ENCODE peak calls at places on chromosome 10, in nine cellular contexts. One of them, this sample, is unnamed.
A peak's percentile ranks its signal among the peaks of the same experiment; 100 is the strongest.

GRCh38 chr10:8321990-8322389 is 267.5 kb downstream of the GATA3 start:
- DNase-seq in choroid plexus epithelial cell: no peak
- DNase-seq in A549: no peak
- DNase-seq in endothelial cell: no peak
- DNase-seq in heart right ventricle: no peak
- DNase-seq in NB4: no peak
- DNase-seq in fibroblast of villous mesenchyme: no peak
- DNase-seq in GM10248: no peak
- DNase-seq in GM06990: peak; percentile 55
- DNase-seq in this sample: no peak

GRCh38 chr10:26430641-26431163 is 7.4 kb upstream of the APBB1IP start:
- DNase-seq in A549: no peak
- DNase-seq in GM10248: peak; percentile 80
- DNase-seq in choroid plexus epithelial cell: no peak
- DNase-seq in endothelial cell: no peak
- DNase-seq in NB4: peak; percentile 38
- DNase-seq in fibroblast of villous mesenchyme: peak; percentile 27
- DNase-seq in GM06990: peak; percentile 71
- DNase-seq in heart right ventricle: no peak
- DNase-seq in this sample: no peak

GRCh38 chr10:42952931-42953683 is 123.8 kb upstream of the RET start:
- DNase-seq in endothelial cell: peak; percentile 2
- DNase-seq in A549: no peak
- DNase-seq in choroid plexus epithelial cell: no peak
- DNase-seq in GM06990: no peak
- DNase-seq in NB4: no peak
- DNase-seq in heart right ventricle: no peak
- DNase-seq in GM10248: no peak
- DNase-seq in fibroblast of villous mesenchyme: no peak
- DNase-seq in this sample: peak; percentile 46

GRCh38 chr10:79285315-79286185 is 61.7 kb upstream of the PPIF start:
- DNase-seq in heart right ventricle: no peak
- DNase-seq in A549: no peak
- DNase-seq in endothelial cell: no peak
- DNase-seq in choroid plexus epithelial cell: no peak
- DNase-seq in fibroblast of villous mesenchyme: no peak
- DNase-seq in GM10248: peak; percentile 84
- DNase-seq in GM06990: peak; percentile 79
- DNase-seq in NB4: peak; percentile 44
- DNase-seq in this sample: no peak

GRCh38 chr10:31709028-31709427 is 219.6 kb downstream of the ARHGAP12 start:
- DNase-seq in NB4: no peak
- DNase-seq in GM10248: no peak
- DNase-seq in endothelial cell: no peak
- DNase-seq in heart right ventricle: no peak
- DNase-seq in fibroblast of villous mesenchyme: no peak
- DNase-seq in choroid plexus epithelial cell: peak; percentile 43
- DNase-seq in GM06990: no peak
- DNase-seq in A549: no peak
- DNase-seq in this sample: no peak

GRCh38 chr10:47322300-47323061 is at the start of gene GDF2:
- DNase-seq in endothelial cell: no peak
- DNase-seq in GM10248: no peak
- DNase-seq in A549: no peak
- DNase-seq in fibroblast of villous mesenchyme: no peak
- DNase-seq in NB4: no peak
- DNase-seq in choroid plexus epithelial cell: no peak
- DNase-seq in GM06990: no peak
- DNase-seq in heart right ventricle: no peak
- DNase-seq in this sample: no peak

GRCh38 chr10:95864906-95865813 is 42.6 kb upstream of the CC2D2B start:
- DNase-seq in heart right ventricle: no peak
- DNase-seq in fibroblast of villous mesenchyme: peak; percentile 90
- DNase-seq in endothelial cell: peak; percentile 49
- DNase-seq in GM06990: no peak
- DNase-seq in NB4: peak; percentile 78
- DNase-seq in GM10248: peak; percentile 65
- DNase-seq in choroid plexus epithelial cell: peak; percentile 95
- DNase-seq in A549: peak; percentile 67
- DNase-seq in this sample: no peak

GRCh38 chr10:95289921-95290421 is 832 bp downstream of the PDLIM1 start:
- DNase-seq in A549: no peak
- DNase-seq in GM10248: no peak
- DNase-seq in NB4: no peak
- DNase-seq in heart right ventricle: no peak
- DNase-seq in choroid plexus epithelial cell: no peak
- DNase-seq in endothelial cell: no peak
- DNase-seq in GM06990: no peak
- DNase-seq in fibroblast of villous mesenchyme: no peak
- DNase-seq in this sample: no peak

GRCh38 chr10:133326745-133327650 is 9.7 kb downstream of the CALY start:
- DNase-seq in NB4: no peak
- DNase-seq in fibroblast of villous mesenchyme: peak; percentile 8
- DNase-seq in GM06990: no peak
- DNase-seq in endothelial cell: no peak
- DNase-seq in A549: peak; percentile 41
- DNase-seq in choroid plexus epithelial cell: peak; percentile 42
- DNase-seq in GM10248: no peak
- DNase-seq in heart right ventricle: no peak
- DNase-seq in this sample: no peak

GRCh38 chr10:120735773-120736371 is 115.3 kb upstream of the WDR11 start:
- DNase-seq in endothelial cell: no peak
- DNase-seq in NB4: peak; percentile 32
- DNase-seq in choroid plexus epithelial cell: peak; percentile 63
- DNase-seq in GM06990: no peak
- DNase-seq in fibroblast of villous mesenchyme: peak; percentile 20
- DNase-seq in A549: peak; percentile 21
- DNase-seq in GM10248: peak; percentile 22
- DNase-seq in heart right ventricle: no peak
- DNase-seq in this sample: no peak

GRCh38 chr10:89888647-89889046 is 187.3 kb downstream of the KIF20B start:
- DNase-seq in choroid plexus epithelial cell: no peak
- DNase-seq in fibroblast of villous mesenchyme: no peak
- DNase-seq in GM10248: peak; percentile 26
- DNase-seq in NB4: no peak
- DNase-seq in GM06990: peak; percentile 36
- DNase-seq in heart right ventricle: no peak
- DNase-seq in endothelial cell: no peak
- DNase-seq in A549: no peak
- DNase-seq in this sample: no peak

GRCh38 chr10:29250066-29250465 is 38.8 kb upstream of the LYZL1 start:
- DNase-seq in fibroblast of villous mesenchyme: no peak
- DNase-seq in NB4: no peak
- DNase-seq in GM06990: no peak
- DNase-seq in A549: no peak
- DNase-seq in heart right ventricle: no peak
- DNase-seq in endothelial cell: no peak
- DNase-seq in choroid plexus epithelial cell: no peak
- DNase-seq in GM10248: no peak
- DNase-seq in this sample: no peak

GRCh38 chr10:95478935-95479334 is 82.2 kb downstream of the SORBS1 start:
- DNase-seq in GM10248: no peak
- DNase-seq in A549: no peak
- DNase-seq in NB4: no peak
- DNase-seq in GM06990: no peak
- DNase-seq in heart right ventricle: no peak
- DNase-seq in choroid plexus epithelial cell: no peak
- DNase-seq in endothelial cell: no peak
- DNase-seq in fibroblast of villous mesenchyme: no peak
- DNase-seq in this sample: no peak

GRCh38 chr10:6537704-6538103 is 42.4 kb downstream of the PRKCQ start:
- DNase-seq in A549: no peak
- DNase-seq in choroid plexus epithelial cell: no peak
- DNase-seq in fibroblast of villous mesenchyme: no peak
- DNase-seq in GM06990: no peak
- DNase-seq in endothelial cell: no peak
- DNase-seq in heart right ventricle: peak; percentile 25
- DNase-seq in GM10248: no peak
- DNase-seq in NB4: peak; percentile 36
- DNase-seq in this sample: no peak
- TF ChIP-seq CTCF in A549: no peak
- TF ChIP-seq CTCF in choroid plexus epithelial cell: no peak
- TF ChIP-seq CTCF in fibroblast of villous mesenchyme: no peak
- TF ChIP-seq CTCF in GM06990: no peak
- TF ChIP-seq CTCF in endothelial cell: no peak
- TF ChIP-seq CTCF in heart right ventricle: no peak
- TF ChIP-seq CTCF in GM10248: no peak
- TF ChIP-seq CTCF in NB4: peak; percentile 20
- TF ChIP-seq CTCF in this sample: no peak

DNA sequence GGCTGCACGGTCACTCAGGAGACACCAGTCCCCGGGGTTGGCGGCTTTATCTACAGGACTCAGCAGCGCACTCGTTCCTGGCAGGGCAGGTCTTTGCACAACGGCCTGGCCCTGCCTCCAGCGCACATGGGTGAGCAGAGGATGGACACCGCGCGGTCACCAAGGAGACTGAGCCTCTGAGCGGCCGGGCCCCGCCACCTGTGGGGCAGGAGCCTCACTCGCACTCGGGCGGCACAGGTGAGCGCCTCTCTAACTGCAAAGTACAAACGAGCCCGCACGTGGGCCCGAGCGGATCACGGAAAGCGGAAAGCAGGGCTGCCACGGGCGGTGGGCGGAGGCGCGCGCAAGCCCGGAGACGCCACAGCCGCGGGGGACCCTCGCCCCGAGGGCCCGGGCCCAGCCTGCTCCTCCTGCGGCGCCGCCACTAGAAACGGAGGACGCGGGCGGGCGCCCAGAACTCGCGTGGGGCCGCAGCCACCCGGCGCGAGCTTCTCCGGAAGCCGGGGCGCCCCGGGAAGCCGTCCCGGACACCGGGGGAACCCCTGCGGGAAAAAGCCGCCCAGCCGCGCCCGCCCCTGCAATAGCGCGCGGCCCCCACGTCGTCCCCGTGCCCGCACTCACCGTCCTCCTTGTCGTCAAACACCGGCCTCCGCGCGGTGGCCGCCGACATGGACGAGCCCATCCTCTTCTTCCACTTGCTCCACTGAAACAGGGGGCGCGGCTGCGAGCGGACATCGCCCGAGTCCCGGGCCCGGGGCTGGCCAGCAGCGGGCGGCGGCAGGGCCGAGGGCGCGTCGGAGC is 599 bp downstream of the STK32C start:
- DNase-seq in fibroblast of villous mesenchyme: no peak
- DNase-seq in A549: peak; percentile 79
- DNase-seq in GM10248: no peak
- DNase-seq in choroid plexus epithelial cell: no peak
- DNase-seq in GM06990: no peak
- DNase-seq in heart right ventricle: peak; percentile 52
- DNase-seq in endothelial cell: peak; percentile 37
- DNase-seq in NB4: no peak
- DNase-seq in this sample: peak; percentile 70
- TF ChIP-seq CTCF in fibroblast of villous mesenchyme: no peak
- TF ChIP-seq CTCF in A549: no peak
- TF ChIP-seq CTCF in GM10248: no peak
- TF ChIP-seq CTCF in choroid plexus epithelial cell: no peak
- TF ChIP-seq CTCF in GM06990: no peak
- TF ChIP-seq CTCF in heart right ventricle: no peak
- TF ChIP-seq CTCF in endothelial cell: no peak
- TF ChIP-seq CTCF in NB4: no peak
- TF ChIP-seq CTCF in this sample: no peak

DNA sequence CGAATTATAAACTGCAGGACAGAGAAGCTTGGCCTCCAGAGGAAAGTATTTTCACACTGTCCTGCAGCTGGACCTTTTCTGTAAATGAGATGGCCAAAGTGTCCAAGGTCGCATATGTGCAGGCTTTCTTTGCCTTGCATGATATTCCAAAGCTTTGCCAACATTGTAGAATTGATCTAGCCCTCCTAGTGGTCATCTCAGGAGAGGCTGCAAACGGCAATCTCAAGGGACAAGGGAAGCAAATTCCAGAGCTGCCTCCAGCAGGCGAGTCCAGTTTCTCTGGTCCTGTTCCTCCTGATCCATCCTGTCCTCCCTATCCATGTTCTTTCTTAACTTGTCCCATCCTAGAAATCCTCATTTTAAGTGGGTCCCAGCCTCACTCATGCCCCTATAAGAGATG is 373.4 kb upstream of the PCDH15 start:
- DNase-seq in NB4: no peak
- DNase-seq in heart right ventricle: no peak
- DNase-seq in choroid plexus epithelial cell: peak; percentile 1
- DNase-seq in GM10248: no peak
- DNase-seq in endothelial cell: no peak
- DNase-seq in GM06990: no peak
- DNase-seq in fibroblast of villous mesenchyme: no peak
- DNase-seq in A549: peak; percentile 6
- DNase-seq in this sample: no peak
- TF ChIP-seq CTCF in NB4: peak; percentile 7
- TF ChIP-seq CTCF in heart right ventricle: no peak
- TF ChIP-seq CTCF in choroid plexus epithelial cell: peak; percentile 31
- TF ChIP-seq CTCF in GM10248: no peak
- TF ChIP-seq CTCF in endothelial cell: no peak
- TF ChIP-seq CTCF in GM06990: no peak
- TF ChIP-seq CTCF in fibroblast of villous mesenchyme: no peak
- TF ChIP-seq CTCF in A549: no peak
- TF ChIP-seq CTCF in this sample: no peak

GRCh38 chr10:131087464-131088215 is 223.9 kb downstream of the TCERG1L start:
- DNase-seq in endothelial cell: no peak
- DNase-seq in choroid plexus epithelial cell: no peak
- DNase-seq in GM06990: no peak
- DNase-seq in fibroblast of villous mesenchyme: no peak
- DNase-seq in heart right ventricle: no peak
- DNase-seq in NB4: no peak
- DNase-seq in A549: no peak
- DNase-seq in GM10248: no peak
- DNase-seq in this sample: peak; percentile 42

GRCh38 chr10:131090761-131091661 is 220.5 kb downstream of the TCERG1L start:
- DNase-seq in NB4: peak; percentile 21
- DNase-seq in endothelial cell: no peak
- DNase-seq in choroid plexus epithelial cell: no peak
- DNase-seq in fibroblast of villous mesenchyme: no peak
- DNase-seq in GM10248: no peak
- DNase-seq in GM06990: no peak
- DNase-seq in A549: no peak
- DNase-seq in heart right ventricle: no peak
- DNase-seq in this sample: no peak

GRCh38 chr10:131088619-131089018 is 222.9 kb downstream of the TCERG1L start:
- DNase-seq in fibroblast of villous mesenchyme: no peak
- DNase-seq in GM10248: no peak
- DNase-seq in NB4: peak; percentile 18
- DNase-seq in endothelial cell: no peak
- DNase-seq in choroid plexus epithelial cell: no peak
- DNase-seq in GM06990: no peak
- DNase-seq in heart right ventricle: no peak
- DNase-seq in A549: peak; percentile 16
- DNase-seq in this sample: peak; percentile 36

GRCh38 chr10:131089861-131090260 is 221.7 kb downstream of the TCERG1L start:
- DNase-seq in choroid plexus epithelial cell: no peak
- DNase-seq in NB4: no peak
- DNase-seq in endothelial cell: no peak
- DNase-seq in A549: no peak
- DNase-seq in GM10248: no peak
- DNase-seq in heart right ventricle: no peak
- DNase-seq in GM06990: no peak
- DNase-seq in fibroblast of villous mesenchyme: no peak
- DNase-seq in this sample: no peak

DNA sequence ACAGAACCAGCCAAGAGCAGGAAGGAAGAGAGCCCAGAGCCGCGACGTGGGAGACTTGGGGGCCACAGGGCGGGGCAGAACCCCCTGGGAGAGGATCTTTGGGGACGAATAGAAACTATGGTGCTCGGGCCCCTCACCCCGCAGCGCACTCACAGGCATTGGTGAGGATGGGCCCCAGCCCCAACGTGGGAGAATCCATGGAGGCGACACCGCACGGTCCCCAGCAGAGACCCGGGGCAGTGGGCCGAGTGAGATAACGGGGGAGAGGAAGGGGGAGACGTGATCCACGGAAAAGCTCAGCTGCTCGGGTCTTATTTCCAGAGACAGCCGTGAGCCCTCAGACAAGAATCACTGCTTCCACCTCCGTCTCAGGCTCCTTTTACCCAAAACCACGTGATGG is 222.4 kb downstream of the TCERG1L start:
- DNase-seq in NB4: no peak
- DNase-seq in GM06990: no peak
- DNase-seq in endothelial cell: no peak
- DNase-seq in GM10248: no peak
- DNase-seq in choroid plexus epithelial cell: no peak
- DNase-seq in A549: no peak
- DNase-seq in heart right ventricle: no peak
- DNase-seq in fibroblast of villous mesenchyme: no peak
- DNase-seq in this sample: peak; percentile 30
- TF ChIP-seq CTCF in NB4: no peak
- TF ChIP-seq CTCF in GM06990: no peak
- TF ChIP-seq CTCF in endothelial cell: no peak
- TF ChIP-seq CTCF in GM10248: no peak
- TF ChIP-seq CTCF in choroid plexus epithelial cell: no peak
- TF ChIP-seq CTCF in A549: no peak
- TF ChIP-seq CTCF in heart right ventricle: no peak
- TF ChIP-seq CTCF in fibroblast of villous mesenchyme: no peak
- TF ChIP-seq CTCF in this sample: no peak

This sample was measured in sigmoid colon.